ENCODE peak calls at places on chromosomes 6 and 20, in ten cellular contexts. One of them, this sample, is unnamed.

GRCh38 chr20:17593902-17594301 is 24.0 kb downstream of the DSTN start:
- DNase-seq in ecto neural progenitor cell: no peak
- DNase-seq in HS-27A: no peak
- DNase-seq in naive thymus-derived CD4-positive, alpha-beta T cell: no peak
- DNase-seq in stimulated activated CD4-positive, alpha-beta T cell treated with anti-CD3 and anti-CD28 coated beads, Interleukin-1b, Interleukin-23, amount 100 ng/mL, for 48 hours: no peak
- DNase-seq in body of pancreas: no peak
- DNase-seq in LoVo: no peak
- DNase-seq in T-helper 1 cell: no peak
- DNase-seq in bronchial epithelial cell: no peak
- DNase-seq in SJSA1: no peak
- DNase-seq in this sample: no peak

GRCh38 chr6:128363020-128363419 is 157.4 kb downstream of the PTPRK start:
- DNase-seq in ecto neural progenitor cell: no peak
- DNase-seq in HS-27A: no peak
- DNase-seq in naive thymus-derived CD4-positive, alpha-beta T cell: no peak
- DNase-seq in stimulated activated CD4-positive, alpha-beta T cell treated with anti-CD3 and anti-CD28 coated beads, Interleukin-1b, Interleukin-23, amount 100 ng/mL, for 48 hours: no peak
- DNase-seq in body of pancreas: no peak
- DNase-seq in LoVo: no peak
- DNase-seq in T-helper 1 cell: no peak
- DNase-seq in bronchial epithelial cell: no peak
- DNase-seq in SJSA1: no peak
- DNase-seq in this sample: no peak

GRCh38 chr20:63054695-63055240 is 48.0 kb upstream of the BHLHE23 start:
- DNase-seq in ecto neural progenitor cell: peak; percentile 44
- DNase-seq in HS-27A: no peak
- DNase-seq in naive thymus-derived CD4-positive, alpha-beta T cell: no peak
- DNase-seq in stimulated activated CD4-positive, alpha-beta T cell treated with anti-CD3 and anti-CD28 coated beads, Interleukin-1b, Interleukin-23, amount 100 ng/mL, for 48 hours: no peak
- DNase-seq in body of pancreas: no peak
- DNase-seq in LoVo: no peak
- DNase-seq in T-helper 1 cell: no peak
- DNase-seq in bronchial epithelial cell: no peak
- DNase-seq in SJSA1: no peak
- DNase-seq in this sample: no peak

GRCh38 chr6:39961178-39961577 is 26.9 kb upstream of the MOCS1 start:
- DNase-seq in ecto neural progenitor cell: no peak
- DNase-seq in HS-27A: peak; percentile 47
- DNase-seq in naive thymus-derived CD4-positive, alpha-beta T cell: no peak
- DNase-seq in stimulated activated CD4-positive, alpha-beta T cell treated with anti-CD3 and anti-CD28 coated beads, Interleukin-1b, Interleukin-23, amount 100 ng/mL, for 48 hours: no peak
- DNase-seq in body of pancreas: no peak
- DNase-seq in LoVo: no peak
- DNase-seq in T-helper 1 cell: no peak
- DNase-seq in bronchial epithelial cell: peak; percentile 93
- DNase-seq in SJSA1: peak; percentile 48
- DNase-seq in this sample: no peak

GRCh38 chr6:143806282-143807102 is 36.6 kb upstream of the LTV1 start:
- DNase-seq in ecto neural progenitor cell: no peak
- DNase-seq in HS-27A: peak; percentile 34
- DNase-seq in naive thymus-derived CD4-positive, alpha-beta T cell: no peak
- DNase-seq in stimulated activated CD4-positive, alpha-beta T cell treated with anti-CD3 and anti-CD28 coated beads, Interleukin-1b, Interleukin-23, amount 100 ng/mL, for 48 hours: peak; percentile 87
- DNase-seq in body of pancreas: no peak
- DNase-seq in LoVo: no peak
- DNase-seq in T-helper 1 cell: no peak
- DNase-seq in bronchial epithelial cell: peak; percentile 21
- DNase-seq in SJSA1: peak; percentile 73
- DNase-seq in this sample: no peak

GRCh38 chr6:131917763-131918649 is 33.2 kb downstream of the CCN2 start:
- DNase-seq in ecto neural progenitor cell: no peak
- DNase-seq in HS-27A: no peak
- DNase-seq in naive thymus-derived CD4-positive, alpha-beta T cell: no peak
- DNase-seq in stimulated activated CD4-positive, alpha-beta T cell treated with anti-CD3 and anti-CD28 coated beads, Interleukin-1b, Interleukin-23, amount 100 ng/mL, for 48 hours: no peak
- DNase-seq in body of pancreas: no peak
- DNase-seq in LoVo: no peak
- DNase-seq in T-helper 1 cell: no peak
- DNase-seq in bronchial epithelial cell: no peak
- DNase-seq in SJSA1: no peak
- DNase-seq in this sample: no peak

GRCh38 chr6:34239240-34239825 is 2.7 kb downstream of the HMGA1 start:
- DNase-seq in ecto neural progenitor cell: no peak
- DNase-seq in HS-27A: no peak
- DNase-seq in naive thymus-derived CD4-positive, alpha-beta T cell: no peak
- DNase-seq in stimulated activated CD4-positive, alpha-beta T cell treated with anti-CD3 and anti-CD28 coated beads, Interleukin-1b, Interleukin-23, amount 100 ng/mL, for 48 hours: no peak
- DNase-seq in body of pancreas: no peak
- DNase-seq in LoVo: no peak
- DNase-seq in T-helper 1 cell: no peak
- DNase-seq in bronchial epithelial cell: no peak
- DNase-seq in SJSA1: no peak
- DNase-seq in this sample: no peak

GRCh38 chr20:17179840-17180239 is 47.0 kb upstream of the PCSK2 start:
- DNase-seq in ecto neural progenitor cell: no peak
- DNase-seq in HS-27A: no peak
- DNase-seq in naive thymus-derived CD4-positive, alpha-beta T cell: no peak
- DNase-seq in stimulated activated CD4-positive, alpha-beta T cell treated with anti-CD3 and anti-CD28 coated beads, Interleukin-1b, Interleukin-23, amount 100 ng/mL, for 48 hours: no peak
- DNase-seq in body of pancreas: no peak
- DNase-seq in LoVo: no peak
- DNase-seq in T-helper 1 cell: no peak
- DNase-seq in bronchial epithelial cell: no peak
- DNase-seq in SJSA1: no peak
- DNase-seq in this sample: no peak

GRCh38 chr20:18611492-18611891 is 23.6 kb downstream of the DTD1 start:
- DNase-seq in ecto neural progenitor cell: no peak
- DNase-seq in HS-27A: no peak
- DNase-seq in naive thymus-derived CD4-positive, alpha-beta T cell: no peak
- DNase-seq in stimulated activated CD4-positive, alpha-beta T cell treated with anti-CD3 and anti-CD28 coated beads, Interleukin-1b, Interleukin-23, amount 100 ng/mL, for 48 hours: no peak
- DNase-seq in body of pancreas: no peak
- DNase-seq in LoVo: no peak
- DNase-seq in T-helper 1 cell: no peak
- DNase-seq in bronchial epithelial cell: no peak
- DNase-seq in SJSA1: no peak
- DNase-seq in this sample: no peak

GRCh38 chr6:6646384-6646783 is 57.9 kb downstream of the LY86 start:
- DNase-seq in ecto neural progenitor cell: no peak
- DNase-seq in HS-27A: no peak
- DNase-seq in naive thymus-derived CD4-positive, alpha-beta T cell: no peak
- DNase-seq in stimulated activated CD4-positive, alpha-beta T cell treated with anti-CD3 and anti-CD28 coated beads, Interleukin-1b, Interleukin-23, amount 100 ng/mL, for 48 hours: no peak
- DNase-seq in body of pancreas: no peak
- DNase-seq in LoVo: no peak
- DNase-seq in T-helper 1 cell: no peak
- DNase-seq in bronchial epithelial cell: no peak
- DNase-seq in SJSA1: no peak
- DNase-seq in this sample: no peak

GRCh38 chr20:50859161-50859560 is 64.3 kb downstream of the BCAS4 start:
- DNase-seq in ecto neural progenitor cell: no peak
- DNase-seq in HS-27A: no peak
- DNase-seq in naive thymus-derived CD4-positive, alpha-beta T cell: no peak
- DNase-seq in stimulated activated CD4-positive, alpha-beta T cell treated with anti-CD3 and anti-CD28 coated beads, Interleukin-1b, Interleukin-23, amount 100 ng/mL, for 48 hours: no peak
- DNase-seq in body of pancreas: no peak
- DNase-seq in LoVo: no peak
- DNase-seq in T-helper 1 cell: no peak
- DNase-seq in bronchial epithelial cell: no peak
- DNase-seq in SJSA1: no peak
- DNase-seq in this sample: no peak

GRCh38 chr6:127069659-127070279 is 48.7 kb upstream of the RSPO3 start:
- DNase-seq in ecto neural progenitor cell: no peak
- DNase-seq in HS-27A: no peak
- DNase-seq in naive thymus-derived CD4-positive, alpha-beta T cell: no peak
- DNase-seq in stimulated activated CD4-positive, alpha-beta T cell treated with anti-CD3 and anti-CD28 coated beads, Interleukin-1b, Interleukin-23, amount 100 ng/mL, for 48 hours: no peak
- DNase-seq in body of pancreas: no peak
- DNase-seq in LoVo: peak; percentile 19
- DNase-seq in T-helper 1 cell: no peak
- DNase-seq in bronchial epithelial cell: peak; percentile 54
- DNase-seq in SJSA1: peak; percentile 30
- DNase-seq in this sample: no peak

GRCh38 chr6:91634791-91635190 is 1047.9 kb upstream of the MAP3K7 start:
- DNase-seq in ecto neural progenitor cell: no peak
- DNase-seq in HS-27A: no peak
- DNase-seq in naive thymus-derived CD4-positive, alpha-beta T cell: no peak
- DNase-seq in stimulated activated CD4-positive, alpha-beta T cell treated with anti-CD3 and anti-CD28 coated beads, Interleukin-1b, Interleukin-23, amount 100 ng/mL, for 48 hours: no peak
- DNase-seq in body of pancreas: no peak
- DNase-seq in LoVo: no peak
- DNase-seq in T-helper 1 cell: no peak
- DNase-seq in bronchial epithelial cell: peak; percentile 34
- DNase-seq in SJSA1: no peak
- DNase-seq in this sample: no peak

GRCh38 chr20:24523661-24524060 is 54.2 kb downstream of the SYNDIG1 start:
- DNase-seq in ecto neural progenitor cell: no peak
- DNase-seq in HS-27A: no peak
- DNase-seq in naive thymus-derived CD4-positive, alpha-beta T cell: no peak
- DNase-seq in stimulated activated CD4-positive, alpha-beta T cell treated with anti-CD3 and anti-CD28 coated beads, Interleukin-1b, Interleukin-23, amount 100 ng/mL, for 48 hours: no peak
- DNase-seq in body of pancreas: no peak
- DNase-seq in LoVo: no peak
- DNase-seq in T-helper 1 cell: no peak
- DNase-seq in bronchial epithelial cell: no peak
- DNase-seq in SJSA1: no peak
- DNase-seq in this sample: no peak

This sample was measured in psoas muscle.